ENCODE peak calls at places on chromosomes 13 and 19, in nine cellular contexts. R is substantia nigra, Y is NCI-H460, U is H1, H is transverse colon, G is lower leg skin, J is mucosa of descending colon, M is GM13977, T is GM04504. C is an unnamed sample.
A peak's percentile ranks its signal among the peaks of the same experiment; 100 is the strongest.

GRCh38 chr13:50444726-50445125 is 398.8 kb downstream of the DLEU7 start:
- DNase-seq in U (no peak), Y (no peak), G (no peak), T (no peak), H (no peak), R (no peak), M (no peak), J (no peak), C (no peak)

GRCh38 chr13:73983109-73983508 is 151.1 kb downstream of the KLF12 start:
- DNase-seq in M (no peak), Y (no peak), T (no peak), J (no peak), H (no peak), G (no peak), R (no peak), U (no peak), C (no peak)

GRCh38 chr13:110123041-110123809 is 183.7 kb downstream of the COL4A1 start:
- DNase-seq in M (no peak), G (peak; percentile 7), J (no peak), R (no peak), Y (no peak), T (no peak), U (no peak), H (no peak), C (no peak)

GRCh38 chr13:105121221-105121620 is 1414.2 kb downstream of the EFNB2 start:
- DNase-seq in J (no peak), R (no peak), G (no peak), H (no peak), U (no peak), M (no peak), Y (no peak), T (no peak), C (no peak)

GRCh38 chr13:66994498-66995365 is 235.4 kb downstream of the PCDH9 start:
- DNase-seq in U (no peak), Y (no peak), H (no peak), G (no peak), J (no peak), M (peak; percentile 7), T (no peak), R (no peak), C (no peak)

GRCh38 chr19:12996542-12997094 is 1.3 kb downstream of the NFIX start:
- DNase-seq in J (peak; percentile 63), Y (no peak), G (no peak), U (no peak), T (no peak), H (no peak), M (no peak), R (peak; percentile 38), C (no peak)

GRCh38 chr19:13207237-13208130 is 57.3 kb downstream of the IER2 start:
- DNase-seq in H (no peak), G (no peak), U (no peak), J (peak; percentile 62), Y (no peak), M (peak; percentile 83), R (no peak), T (peak; percentile 56), C (peak; percentile 67)

GRCh38 chr13:22278336-22278929 is 607.6 kb downstream of the FGF9 start:
- DNase-seq in M (peak; percentile 33), U (peak; percentile 7), T (peak; percentile 5), H (peak; percentile 68), J (no peak), Y (no peak), R (peak; percentile 2), G (peak; percentile 32), C (peak; percentile 45)

GRCh38 chr13:112454648-112455334 is 78.6 kb downstream of the SPACA7 start:
- DNase-seq in T (no peak), R (no peak), G (no peak), Y (no peak), M (no peak), J (no peak), H (no peak), U (no peak), C (no peak)

GRCh38 chr19:49585023-49585422 is 3.9 kb downstream of the PRRG2 start:
- DNase-seq in R (no peak), Y (no peak), H (no peak), U (no peak), M (no peak), T (no peak), G (no peak), J (no peak), C (no peak)

GRCh38 chr13:113876341-113877148 is 12.7 kb upstream of the GAS6 start:
- DNase-seq in U (no peak), M (peak; percentile 23), Y (no peak), H (no peak), R (no peak), T (no peak), G (no peak), J (no peak), C (no peak)

GRCh38 chr19:43623889-43624670 is 4.7 kb upstream of the ZNF428 start:
- DNase-seq in R (no peak), M (no peak), J (no peak), T (no peak), G (no peak), U (no peak), Y (no peak), H (no peak), C (no peak)

GRCh38 chr19:22622901-22623840 is 11.0 kb upstream of the ZNF492 start:
- DNase-seq in G (no peak), Y (no peak), M (no peak), H (no peak), T (no peak), J (no peak), U (no peak), R (no peak), C (peak; percentile 80)

GRCh38 chr19:55689366-55690108 is 14.5 kb downstream of the EPN1 start:
- DNase-seq in M (no peak), H (no peak), G (no peak), U (no peak), J (peak; percentile 51), T (no peak), R (no peak), Y (no peak), C (no peak)

GRCh38 chr19:1245884-1246816 is 2.2 kb upstream of the MIDN start:
- DNase-seq in M (no peak), G (no peak), H (peak; percentile 88), Y (no peak), T (no peak), J (peak; percentile 92), U (no peak), R (no peak), C (peak; percentile 90)